ENCODE peak calls at places on chromosomes 5 and 9, in six cellular contexts. S is right cardiac atrium, D is astrocyte of the cerebellum, Z is LNCaP clone FGC, V is kidney epithelial cell, T is heart left ventricle. M is an unnamed sample.

GRCh38 chr5:148290271-148291195 is 21.7 kb upstream of the SPINK7 start:
- DNase-seq in V (no peak), T (no peak), Z (no peak), S (no peak), D (no peak), M (no peak)

GRCh38 chr5:156051972-156052371 is 275.0 kb upstream of the SGCD start:
- DNase-seq in T (no peak), V (no peak), S (no peak), Z (no peak), D (no peak), M (no peak)

GRCh38 chr9:81902601-81903000 is 25.6 kb upstream of the SPATA31D4 start:
- DNase-seq in T (no peak), V (no peak), S (no peak), Z (no peak), D (no peak), M (peak)

GRCh38 chr9:135079676-135080075 is 7.8 kb upstream of the OLFM1 start:
- DNase-seq in D (no peak), Z (no peak), V (no peak), S (no peak), T (no peak), M (no peak)

GRCh38 chr9:128903871-128904371 is 16.9 kb upstream of the PHYHD1 start:
- DNase-seq in Z (no peak), S (no peak), D (no peak), V (no peak), T (no peak), M (no peak)

GRCh38 chr5:170612256-170612656 is 108.4 kb downstream of the KCNIP1 start:
- DNase-seq in V (no peak), Z (no peak), S (no peak), T (peak), D (no peak), M (no peak)

GRCh38 chr5:100706796-100707195 is 171.6 kb downstream of the FAM174A start:
- DNase-seq in T (no peak), V (no peak), S (no peak), D (no peak), Z (no peak), M (no peak)

GRCh38 chr9:16787724-16788123 is 82.7 kb downstream of the BNC2 start:
- DNase-seq in D (no peak), T (no peak), V (no peak), Z (no peak), S (no peak), M (no peak)

GRCh38 chr9:36637491-36638270 is 65.0 kb downstream of the MELK start:
- DNase-seq in S (no peak), D (no peak), T (no peak), V (no peak), Z (no peak), M (no peak)

GRCh38 chr9:90002299-90003045 is 397.7 kb downstream of the GADD45G start:
- DNase-seq in T (no peak), D (no peak), Z (no peak), S (no peak), V (no peak), M (peak)

GRCh38 chr5:82396871-82397514 is 118.8 kb upstream of the RPS23 start:
- DNase-seq in D (peak), V (peak), S (peak), T (peak), Z (peak), M (peak)

GRCh38 chr9:123647145-123647544 is 282.8 kb downstream of the DENND1A start:
- DNase-seq in S (no peak), Z (no peak), D (no peak), V (no peak), T (no peak), M (no peak)

GRCh38 chr5:53469946-53470687 is 10.3 kb upstream of the FST start:
- DNase-seq in Z (no peak), D (peak), V (peak), S (no peak), T (no peak), M (no peak)

GRCh38 chr5:54180616-54181015 is 129.8 kb downstream of the ARL15 start:
- DNase-seq in Z (no peak), T (no peak), S (no peak), D (no peak), V (no peak), M (peak)

GRCh38 chr5:168106008-168106761 is 185.3 kb upstream of the WWC1 start:
- DNase-seq in D (no peak), S (no peak), V (peak), Z (no peak), T (no peak), M (no peak)

GRCh38 chr9:99720455-99721050 is 101.1 kb upstream of the NR4A3 start:
- DNase-seq in V (no peak), D (no peak), T (no peak), S (no peak), Z (no peak), M (no peak)

GRCh38 chr9:14692536-14692917 is 705 bp downstream of the ZDHHC21 start:
- DNase-seq in D (no peak), T (no peak), Z (no peak), V (no peak), S (no peak), M (no peak)

GRCh38 chr9:93020785-93021670 is 37.5 kb upstream of the SUSD3 start:
- DNase-seq in D (no peak), V (no peak), S (no peak), T (no peak), Z (no peak), M (no peak)

GRCh38 chr9:32705059-32705458 is 69.6 kb upstream of the TAF1L start:
- DNase-seq in D (no peak), S (no peak), T (no peak), V (no peak), Z (no peak), M (no peak)

GRCh38 chr9:114305189-114305555 is 17.7 kb upstream of the ORM1 start:
- DNase-seq in D (no peak), Z (no peak), S (no peak), T (no peak), V (no peak), M (no peak)

GRCh38 chr5:40486437-40487270 is 193.1 kb upstream of the PTGER4 start:
- DNase-seq in S (no peak), V (no peak), T (no peak), D (no peak), Z (no peak), M (no peak)

GRCh38 chr9:29830815-29831214 is 2257.5 kb upstream of the C9orf72 start:
- DNase-seq in T (no peak), D (peak), V (peak), S (no peak), Z (peak), M (peak)

GRCh38 chr5:158751961-158752655 is 347.6 kb downstream of the EBF1 start:
- DNase-seq in T (no peak), V (no peak), Z (no peak), D (no peak), S (no peak), M (no peak)

GRCh38 chr9:72557549-72557948 is 36.1 kb downstream of the TMC1 start:
- DNase-seq in V (peak), T (no peak), D (no peak), S (peak), Z (no peak), M (peak)

GRCh38 chr9:14344846-14345585 is 31.1 kb upstream of the NFIB start:
- DNase-seq in T (no peak), D (no peak), Z (no peak), S (peak), V (no peak), M (no peak)

GRCh38 chr5:143153332-143154119 is 250.0 kb downstream of the NR3C1 start:
- DNase-seq in S (peak), D (peak), Z (no peak), T (peak), V (no peak), M (peak)

GRCh38 chr5:108687599-108688220 is 60.0 kb upstream of the FER start:
- DNase-seq in Z (no peak), S (no peak), D (no peak), T (no peak), V (no peak), M (no peak)

GRCh38 chr9:136865768-136866103 is 372 bp downstream of the EDF1 start:
- DNase-seq in Z (no peak), T (no peak), V (no peak), D (no peak), S (peak), M (no peak)

GRCh38 chr9:84107995-84108394 is 127.4 kb downstream of the RMI1 start:
- DNase-seq in T (no peak), Z (no peak), V (no peak), D (no peak), S (no peak), M (no peak)

GRCh38 chr9:84107081-84107480 is 126.5 kb downstream of the RMI1 start:
- DNase-seq in V (no peak), T (no peak), S (no peak), Z (no peak), D (no peak), M (no peak)

DNA sequence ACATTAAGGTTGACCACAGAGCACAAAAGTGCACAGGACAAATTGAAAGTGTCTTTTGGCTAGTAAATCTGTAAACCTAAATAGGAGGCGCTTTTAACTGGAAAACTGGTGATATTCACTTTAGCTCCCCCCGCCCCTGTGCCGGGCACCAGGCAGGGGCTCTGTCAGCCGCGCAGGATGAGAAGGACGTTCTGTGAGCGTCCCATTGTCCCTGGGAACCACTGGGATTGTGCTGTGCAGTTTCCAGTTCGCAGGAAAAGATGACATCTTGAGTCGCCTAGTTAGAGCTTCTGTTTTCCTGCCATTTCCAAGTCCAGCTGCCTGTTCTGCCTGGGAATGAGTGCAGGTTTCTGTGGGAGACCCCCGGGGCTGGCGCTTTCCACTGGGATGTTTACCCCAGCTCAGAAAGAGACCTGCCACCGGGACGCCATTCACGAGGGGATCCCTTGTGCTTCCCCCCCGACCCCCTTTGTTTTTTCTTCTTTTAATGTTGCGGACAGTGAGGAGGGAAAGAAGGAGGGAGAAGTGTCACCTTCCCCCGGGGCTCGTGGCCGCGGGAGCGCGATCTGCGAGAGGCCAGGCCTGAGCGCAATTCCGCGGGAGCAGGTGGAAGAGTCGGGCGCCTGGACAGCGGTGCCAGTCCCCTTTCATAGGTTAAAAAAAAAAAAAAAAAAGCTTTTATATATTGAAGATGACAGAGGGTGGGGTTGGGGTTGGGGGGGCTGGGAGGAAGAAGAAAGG is 121.5 kb downstream of the RMI1 start:
- DNase-seq in Z (no peak), V (no peak), D (no peak), T (no peak), S (no peak), M (no peak)
- H3K4me3 ChIP-seq in Z (no peak), V (no peak), D (peak), T (no peak), S (peak), M (no peak)

GRCh38 chr9:12776775-12777055 is 1.9 kb downstream of the LURAP1L start:
- DNase-seq in S (no peak), T (no peak), D (no peak), Z (no peak), V (no peak), M (no peak)
- H3K4me3 ChIP-seq in S (peak), T (peak), D (peak), Z (peak), V (peak), M (peak)

GRCh38 chr5:96933764-96934163 is 2.1 kb upstream of the LNPEP start:
- DNase-seq in Z (no peak), V (no peak), D (no peak), S (no peak), T (no peak), M (no peak)
- H3K4me3 ChIP-seq in Z (peak), V (peak), D (peak), S (peak), T (peak), M (peak)

GRCh38 chr9:130732793-130733221 is 39.2 kb downstream of the EXOSC2 start:
- DNase-seq in S (no peak), V (no peak), Z (peak), T (no peak), D (no peak), M (no peak)
- H3K4me3 ChIP-seq in S (no peak), V (no peak), Z (peak), T (no peak), D (no peak), M (no peak)

DNA sequence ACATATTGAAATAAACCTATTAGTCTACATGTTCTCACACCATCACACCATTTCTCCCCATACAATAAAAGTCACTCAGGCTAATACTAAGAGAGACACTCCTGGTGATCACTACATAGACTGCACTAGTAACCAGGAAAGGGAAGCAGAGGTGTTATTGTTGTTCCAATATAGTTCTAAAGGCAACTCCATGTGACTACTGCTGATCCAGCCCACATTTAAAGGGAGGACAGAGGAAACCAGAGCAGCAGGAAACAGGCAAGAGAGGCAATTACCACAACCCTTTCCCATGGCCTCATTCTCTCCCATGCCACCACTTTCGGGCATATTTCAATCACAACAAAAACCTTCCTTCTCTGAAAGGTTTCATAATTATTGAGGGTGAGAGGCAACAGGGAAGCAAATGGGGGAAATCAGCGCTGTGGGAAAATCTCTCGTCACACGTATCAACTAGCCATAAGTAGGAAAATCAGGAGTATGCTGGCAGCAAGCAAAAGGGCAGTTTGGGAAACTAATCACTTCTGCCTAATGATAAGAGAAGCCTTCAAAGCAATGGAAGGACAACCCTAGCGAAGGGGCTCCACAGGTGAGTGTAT is 1.8 kb downstream of the UBAP2 start:
- DNase-seq in D (no peak), V (no peak), S (no peak), Z (no peak), T (no peak), M (no peak)
- H3K4me3 ChIP-seq in D (peak), V (peak), S (no peak), Z (peak), T (no peak), M (peak)

GRCh38 chr5:75668988-75669760 is 48.1 kb downstream of the POC5 start:
- DNase-seq in D (no peak), Z (no peak), S (peak), V (no peak), T (no peak), M (no peak)
- H3K4me3 ChIP-seq in D (no peak), Z (no peak), S (no peak), V (no peak), T (peak), M (no peak)

DNA sequence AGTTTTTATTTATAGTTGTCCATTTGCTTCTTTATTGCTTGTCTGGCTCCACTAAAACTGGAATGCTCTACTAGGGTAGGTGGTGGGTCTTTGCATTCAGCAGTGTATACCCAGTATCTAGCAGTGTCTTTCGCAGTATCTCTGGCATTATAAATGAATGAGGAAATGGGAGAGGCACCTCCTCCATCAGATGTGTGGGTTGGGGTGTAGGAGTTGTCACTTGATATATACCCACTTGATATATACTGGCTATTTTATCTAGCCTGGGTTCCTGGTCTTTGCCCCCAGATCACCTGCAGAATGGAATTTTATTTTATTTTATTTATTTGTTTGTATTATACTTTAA is 208.5 kb downstream of the PARP8 start:
- DNase-seq in S (no peak), D (no peak), T (no peak), Z (no peak), V (no peak), M (no peak)
- H3K4me3 ChIP-seq in S (no peak), D (no peak), T (no peak), Z (no peak), V (no peak), M (no peak)